ENCODE peak calls at places on chromosomes 6 and 20, in four cellular contexts. K is uterus; G is aorta; E is effector memory CD4-positive, alpha-beta T cell. I is an unnamed sample.

GRCh38 chr20:32343438-32343837 is 14.7 kb upstream of the ASXL1 start:
- DNase-seq in K (no peak), E (no peak), G (no peak), I (no peak)

GRCh38 chr6:151004415-151005024 is 139.0 kb downstream of the MTHFD1L start:
- DNase-seq in K (peak; percentile 51), G (no peak), E (no peak), I (no peak)

GRCh38 chr20:62921119-62921687 is 5.1 kb downstream of the DIDO1 start:
- DNase-seq in K (no peak), G (no peak), E (peak; percentile 52), I (peak; percentile 79)

GRCh38 chr6:42306439-42307140 is 88.9 kb upstream of the MRPS10 start:
- DNase-seq in K (no peak), E (no peak), G (no peak), I (no peak)

GRCh38 chr20:13841206-13841605 is 56.4 kb downstream of the NDUFAF5 start:
- DNase-seq in K (no peak), G (no peak), E (no peak), I (no peak)

GRCh38 chr20:15708984-15709598 is 864.2 kb downstream of the KIF16B start:
- DNase-seq in K (no peak), E (no peak), G (peak; percentile 65), I (peak; percentile 24)

GRCh38 chr20:2301164-2301622 is 5.4 kb downstream of the TGM3 start:
- DNase-seq in E (no peak), K (peak; percentile 17), G (peak; percentile 84), I (no peak)

GRCh38 chr6:23176883-23177282 is 607.5 kb downstream of the HDGFL1 start:
- DNase-seq in K (no peak), G (no peak), E (no peak), I (no peak)

GRCh38 chr6:32191696-32192607 is 491 bp downstream of the GPSM3 start:
- DNase-seq in E (peak; percentile 20), K (no peak), G (no peak), I (no peak)
- H3K27ac ChIP-seq in E (peak overlapping the region; percentile 95), K (peak overlapping the region; percentile 100), G (no peak overlapping the region), I (peak overlapping the region; percentile 73)

GRCh38 chr6:45741437-45742166 is 274.1 kb downstream of the CLIC5 start:
- DNase-seq in G (no peak), E (no peak), K (no peak), I (no peak)

GRCh38 chr6:45738057-45738455 is 277.6 kb downstream of the CLIC5 start:
- DNase-seq in G (no peak), E (no peak), K (no peak), I (no peak)

GRCh38 chr6:45736134-45736533 is 279.5 kb downstream of the CLIC5 start:
- DNase-seq in E (no peak), G (no peak), K (no peak), I (no peak)

GRCh38 chr6:45739058-45739457 is 276.6 kb downstream of the CLIC5 start:
- DNase-seq in E (no peak), G (no peak), K (no peak), I (no peak)

GRCh38 chr6:45737331-45738056 is 278.2 kb downstream of the CLIC5 start:
- DNase-seq in E (no peak), G (no peak), K (no peak), I (no peak)
- H3K4me1 ChIP-seq in E (no peaks in the 10 kb centered on the region), G (no peaks in the 10 kb centered on the region), K (no peaks in the 10 kb centered on the region), I (peaks cover 7% of the 10 kb centered on the region)

GRCh38 chr6:1383729-1384548 is 5.4 kb upstream of the FOXF2 start:
- DNase-seq in K (no peak), G (no peak), E (no peak), I (no peak)
- H3K27ac ChIP-seq in K (no peak overlapping the region), G (no peak overlapping the region), E (no peak overlapping the region), I (no peak overlapping the region)

GRCh38 chr20:4949833-4950178 is 51.5 kb downstream of the SLC23A2 start:
- DNase-seq in G (no peak), E (no peak), K (peak; percentile 50), I (no peak)

GRCh38 chr20:4944918-4945317 is 56.4 kb downstream of the SLC23A2 start:
- DNase-seq in G (no peak), K (no peak), E (no peak), I (no peak)

GRCh38 chr20:4944518-4944917 is 56.8 kb downstream of the SLC23A2 start:
- DNase-seq in E (no peak), G (no peak), K (no peak), I (no peak)

GRCh38 chr20:4947817-4948559 is 53.3 kb downstream of the SLC23A2 start:
- DNase-seq in G (no peak), E (no peak), K (no peak), I (no peak)

GRCh38 chr20:4946585-4947378 is 54.5 kb downstream of the SLC23A2 start:
- DNase-seq in K (no peak), G (no peak), E (no peak), I (no peak)
- H3K4me1 ChIP-seq in K (no peaks in the 10 kb centered on the region), G (no peaks in the 10 kb centered on the region), E (no peaks in the 10 kb centered on the region), I (no peaks in the 10 kb centered on the region)

DNA sequence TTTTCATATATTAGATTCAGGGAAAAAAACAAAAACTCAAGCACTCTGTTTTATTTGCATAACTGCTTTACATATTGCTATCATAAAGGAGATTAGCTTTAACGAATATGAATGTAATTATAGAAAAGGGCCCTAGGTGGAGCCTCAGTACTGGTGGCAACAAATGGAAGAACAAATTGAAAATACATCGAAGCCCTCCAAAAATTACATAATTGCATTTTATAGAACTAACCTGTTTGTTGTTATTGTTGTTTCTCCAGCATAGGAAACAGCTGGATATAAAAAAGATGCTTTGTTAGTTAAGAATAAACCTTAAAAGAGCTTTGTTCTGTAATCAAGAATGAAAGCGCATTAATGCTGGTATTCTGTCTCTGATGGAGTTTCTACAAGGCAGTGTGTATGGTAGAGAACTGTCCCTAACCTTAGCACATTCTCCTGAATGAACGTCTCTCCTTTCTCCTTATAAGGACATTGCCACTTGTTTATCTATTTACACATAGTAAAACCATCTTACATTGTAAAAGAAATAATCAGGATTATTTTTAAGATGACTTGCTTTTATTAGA is 33.7 kb upstream of the LCA5 start:
- DNase-seq in E (no peak), K (no peak), G (no peak), I (no peak)
- H3K27ac ChIP-seq in E (no peak overlapping the region), K (peak overlapping the region; percentile 45), G (no peak overlapping the region), I (no peak overlapping the region)

DNA sequence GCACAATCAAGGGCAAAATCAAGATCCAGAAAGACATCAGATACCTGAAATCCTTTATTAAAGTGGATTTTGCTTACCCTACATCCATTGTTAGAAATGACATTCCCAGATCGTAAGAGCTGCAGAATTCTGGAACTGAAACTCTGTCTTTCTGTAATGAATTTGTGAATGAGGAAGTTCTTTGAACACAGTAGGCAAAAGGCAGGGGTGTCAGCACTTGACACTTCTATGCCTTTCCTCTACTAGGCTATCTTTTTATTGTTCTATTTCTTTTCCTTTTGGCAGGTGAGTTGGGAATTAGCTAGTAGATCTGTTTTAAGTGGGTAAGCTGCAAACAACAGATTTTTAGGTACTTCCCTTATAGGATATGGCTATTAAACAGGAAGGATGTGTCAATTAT is 126.3 kb downstream of the CARMIL1 start:
- DNase-seq in G (no peak), K (no peak), E (no peak), I (no peak)
- H3K4me1 ChIP-seq in G (peaks cover 4% of the 10 kb centered on the region), K (no peaks in the 10 kb centered on the region), E (peaks cover 21% of the 10 kb centered on the region), I (peaks cover 40% of the 10 kb centered on the region)

GRCh38 chr6:54112171-54112650 is 968 bp downstream of the MLIP start:
- DNase-seq in E (no peak), G (no peak), K (no peak), I (no peak)

GRCh38 chr6:54114991-54115390 is 3.7 kb downstream of the MLIP start:
- DNase-seq in K (no peak), G (no peak), E (no peak), I (no peak)

GRCh38 chr6:54115966-54116365 is 4.7 kb downstream of the MLIP start:
- DNase-seq in E (no peak), K (no peak), G (no peak), I (no peak)

GRCh38 chr6:54118117-54118516 is 6.9 kb downstream of the MLIP start:
- DNase-seq in E (no peak), G (no peak), K (no peak), I (no peak)
- H3K27ac ChIP-seq in E (no peak overlapping the region), G (no peak overlapping the region), K (no peak overlapping the region), I (no peak overlapping the region)

GRCh38 chr6:34671362-34671761 is 25.2 kb downstream of the ILRUN start:
- DNase-seq in K (no peak), G (no peak), E (no peak), I (no peak)
- H3K4me1 ChIP-seq in K (peaks cover 3% of the 10 kb centered on the region), G (no peaks in the 10 kb centered on the region), E (peaks cover 46% of the 10 kb centered on the region), I (peaks cover 50% of the 10 kb centered on the region)

GRCh38 chr20:57683876-57684275 is 25.9 kb downstream of the PMEPA1 start:
- DNase-seq in G (no peak), K (no peak), E (no peak), I (no peak)
- H3K27ac ChIP-seq in G (no peak overlapping the region), K (peak overlapping the region; percentile 87), E (no peak overlapping the region), I (no peak overlapping the region)